ENCODE peak calls at places on chromosomes 12 and 14, in nine cellular contexts. One of them, this sample, is unnamed.

GRCh38 chr14:70955543-70956480 is 48.6 kb downstream of the PCNX1 start:
- DNase-seq in Peyer's patch: no peak
- DNase-seq in A549: peak; percentile 23
- DNase-seq in T-helper 1 cell: peak; percentile 39
- DNase-seq in activated CD4-positive, alpha-beta T cell treated with anti-CD3 and anti-CD28 coated beads, Interleukin-2, amount 10 ng/mL, durations not matched to agents 7 days and 5 days: peak; percentile 58
- DNase-seq in stimulated activated CD8-positive, alpha-beta memory T cell treated with anti-CD3 and anti-CD28 coated beads, Interleukin-7, amount 100 ng/mL, for 4 hours: peak; percentile 21
- DNase-seq in T-helper 2 cell: peak; percentile 32
- DNase-seq in activated T-helper 1 cell treated with anti-CD3 and anti-CD28 coated beads, Interleukin-12 subunit alpha, Interleukin-12 subunit beta, Interleukin-2, Interleukin-4 antibody, amounts not matched to agents 30 ng/mL and 10 ng/mL and 1 ng/mL, durations not matched to agents 14 hours and 24 hours and 36 hours: peak; percentile 19
- DNase-seq in HuH-7.5: no peak
- DNase-seq in this sample: peak; percentile 10

GRCh38 chr12:3490848-3491382 is at the start of gene PRMT8:
- DNase-seq in Peyer's patch: no peak
- DNase-seq in A549: no peak
- DNase-seq in T-helper 1 cell: no peak
- DNase-seq in activated CD4-positive, alpha-beta T cell treated with anti-CD3 and anti-CD28 coated beads, Interleukin-2, amount 10 ng/mL, durations not matched to agents 7 days and 5 days: no peak
- DNase-seq in stimulated activated CD8-positive, alpha-beta memory T cell treated with anti-CD3 and anti-CD28 coated beads, Interleukin-7, amount 100 ng/mL, for 4 hours: no peak
- DNase-seq in T-helper 2 cell: no peak
- DNase-seq in activated T-helper 1 cell treated with anti-CD3 and anti-CD28 coated beads, Interleukin-12 subunit alpha, Interleukin-12 subunit beta, Interleukin-2, Interleukin-4 antibody, amounts not matched to agents 30 ng/mL and 10 ng/mL and 1 ng/mL, durations not matched to agents 14 hours and 24 hours and 36 hours: no peak
- DNase-seq in HuH-7.5: no peak
- DNase-seq in this sample: no peak

GRCh38 chr12:130461868-130462557 is 124.3 kb downstream of the PIWIL1 start:
- DNase-seq in Peyer's patch: no peak
- DNase-seq in A549: no peak
- DNase-seq in T-helper 1 cell: no peak
- DNase-seq in activated CD4-positive, alpha-beta T cell treated with anti-CD3 and anti-CD28 coated beads, Interleukin-2, amount 10 ng/mL, durations not matched to agents 7 days and 5 days: no peak
- DNase-seq in stimulated activated CD8-positive, alpha-beta memory T cell treated with anti-CD3 and anti-CD28 coated beads, Interleukin-7, amount 100 ng/mL, for 4 hours: no peak
- DNase-seq in T-helper 2 cell: no peak
- DNase-seq in activated T-helper 1 cell treated with anti-CD3 and anti-CD28 coated beads, Interleukin-12 subunit alpha, Interleukin-12 subunit beta, Interleukin-2, Interleukin-4 antibody, amounts not matched to agents 30 ng/mL and 10 ng/mL and 1 ng/mL, durations not matched to agents 14 hours and 24 hours and 36 hours: no peak
- DNase-seq in HuH-7.5: no peak
- DNase-seq in this sample: no peak

GRCh38 chr12:95208678-95209077 is 8.6 kb downstream of the FGD6 start:
- DNase-seq in Peyer's patch: no peak
- DNase-seq in A549: no peak
- DNase-seq in T-helper 1 cell: no peak
- DNase-seq in activated CD4-positive, alpha-beta T cell treated with anti-CD3 and anti-CD28 coated beads, Interleukin-2, amount 10 ng/mL, durations not matched to agents 7 days and 5 days: no peak
- DNase-seq in stimulated activated CD8-positive, alpha-beta memory T cell treated with anti-CD3 and anti-CD28 coated beads, Interleukin-7, amount 100 ng/mL, for 4 hours: no peak
- DNase-seq in T-helper 2 cell: no peak
- DNase-seq in activated T-helper 1 cell treated with anti-CD3 and anti-CD28 coated beads, Interleukin-12 subunit alpha, Interleukin-12 subunit beta, Interleukin-2, Interleukin-4 antibody, amounts not matched to agents 30 ng/mL and 10 ng/mL and 1 ng/mL, durations not matched to agents 14 hours and 24 hours and 36 hours: no peak
- DNase-seq in HuH-7.5: no peak
- DNase-seq in this sample: no peak

GRCh38 chr12:6866163-6866919 is 990 bp upstream of the TPI1 start:
- DNase-seq in Peyer's patch: no peak
- DNase-seq in A549: no peak
- DNase-seq in T-helper 1 cell: no peak
- DNase-seq in activated CD4-positive, alpha-beta T cell treated with anti-CD3 and anti-CD28 coated beads, Interleukin-2, amount 10 ng/mL, durations not matched to agents 7 days and 5 days: no peak
- DNase-seq in stimulated activated CD8-positive, alpha-beta memory T cell treated with anti-CD3 and anti-CD28 coated beads, Interleukin-7, amount 100 ng/mL, for 4 hours: no peak
- DNase-seq in T-helper 2 cell: no peak
- DNase-seq in activated T-helper 1 cell treated with anti-CD3 and anti-CD28 coated beads, Interleukin-12 subunit alpha, Interleukin-12 subunit beta, Interleukin-2, Interleukin-4 antibody, amounts not matched to agents 30 ng/mL and 10 ng/mL and 1 ng/mL, durations not matched to agents 14 hours and 24 hours and 36 hours: no peak
- DNase-seq in HuH-7.5: peak; percentile 16
- DNase-seq in this sample: no peak

GRCh38 chr12:46517579-46517962 is 145.0 kb upstream of the SLC38A2 start:
- DNase-seq in Peyer's patch: no peak
- DNase-seq in A549: no peak
- DNase-seq in T-helper 1 cell: no peak
- DNase-seq in activated CD4-positive, alpha-beta T cell treated with anti-CD3 and anti-CD28 coated beads, Interleukin-2, amount 10 ng/mL, durations not matched to agents 7 days and 5 days: no peak
- DNase-seq in stimulated activated CD8-positive, alpha-beta memory T cell treated with anti-CD3 and anti-CD28 coated beads, Interleukin-7, amount 100 ng/mL, for 4 hours: no peak
- DNase-seq in T-helper 2 cell: no peak
- DNase-seq in activated T-helper 1 cell treated with anti-CD3 and anti-CD28 coated beads, Interleukin-12 subunit alpha, Interleukin-12 subunit beta, Interleukin-2, Interleukin-4 antibody, amounts not matched to agents 30 ng/mL and 10 ng/mL and 1 ng/mL, durations not matched to agents 14 hours and 24 hours and 36 hours: no peak
- DNase-seq in HuH-7.5: no peak
- DNase-seq in this sample: no peak

GRCh38 chr12:57473886-57474285 is 5.8 kb downstream of the ARHGAP9 start:
- DNase-seq in Peyer's patch: no peak
- DNase-seq in A549: no peak
- DNase-seq in T-helper 1 cell: no peak
- DNase-seq in activated CD4-positive, alpha-beta T cell treated with anti-CD3 and anti-CD28 coated beads, Interleukin-2, amount 10 ng/mL, durations not matched to agents 7 days and 5 days: no peak
- DNase-seq in stimulated activated CD8-positive, alpha-beta memory T cell treated with anti-CD3 and anti-CD28 coated beads, Interleukin-7, amount 100 ng/mL, for 4 hours: no peak
- DNase-seq in T-helper 2 cell: no peak
- DNase-seq in activated T-helper 1 cell treated with anti-CD3 and anti-CD28 coated beads, Interleukin-12 subunit alpha, Interleukin-12 subunit beta, Interleukin-2, Interleukin-4 antibody, amounts not matched to agents 30 ng/mL and 10 ng/mL and 1 ng/mL, durations not matched to agents 14 hours and 24 hours and 36 hours: no peak
- DNase-seq in HuH-7.5: no peak
- DNase-seq in this sample: no peak

GRCh38 chr12:127588224-127588623 is 678.7 kb upstream of the TMEM132C start:
- DNase-seq in Peyer's patch: no peak
- DNase-seq in A549: no peak
- DNase-seq in T-helper 1 cell: no peak
- DNase-seq in activated CD4-positive, alpha-beta T cell treated with anti-CD3 and anti-CD28 coated beads, Interleukin-2, amount 10 ng/mL, durations not matched to agents 7 days and 5 days: no peak
- DNase-seq in stimulated activated CD8-positive, alpha-beta memory T cell treated with anti-CD3 and anti-CD28 coated beads, Interleukin-7, amount 100 ng/mL, for 4 hours: no peak
- DNase-seq in T-helper 2 cell: no peak
- DNase-seq in activated T-helper 1 cell treated with anti-CD3 and anti-CD28 coated beads, Interleukin-12 subunit alpha, Interleukin-12 subunit beta, Interleukin-2, Interleukin-4 antibody, amounts not matched to agents 30 ng/mL and 10 ng/mL and 1 ng/mL, durations not matched to agents 14 hours and 24 hours and 36 hours: no peak
- DNase-seq in HuH-7.5: no peak
- DNase-seq in this sample: no peak

GRCh38 chr12:5478081-5478706 is 46.3 kb downstream of the NTF3 start:
- DNase-seq in Peyer's patch: no peak
- DNase-seq in A549: no peak
- DNase-seq in T-helper 1 cell: no peak
- DNase-seq in activated CD4-positive, alpha-beta T cell treated with anti-CD3 and anti-CD28 coated beads, Interleukin-2, amount 10 ng/mL, durations not matched to agents 7 days and 5 days: no peak
- DNase-seq in stimulated activated CD8-positive, alpha-beta memory T cell treated with anti-CD3 and anti-CD28 coated beads, Interleukin-7, amount 100 ng/mL, for 4 hours: no peak
- DNase-seq in T-helper 2 cell: no peak
- DNase-seq in activated T-helper 1 cell treated with anti-CD3 and anti-CD28 coated beads, Interleukin-12 subunit alpha, Interleukin-12 subunit beta, Interleukin-2, Interleukin-4 antibody, amounts not matched to agents 30 ng/mL and 10 ng/mL and 1 ng/mL, durations not matched to agents 14 hours and 24 hours and 36 hours: no peak
- DNase-seq in HuH-7.5: no peak
- DNase-seq in this sample: no peak

GRCh38 chr12:102095677-102096263 is 24.1 kb downstream of the NUP37 start:
- DNase-seq in Peyer's patch: no peak
- DNase-seq in A549: peak; percentile 31
- DNase-seq in T-helper 1 cell: peak; percentile 10
- DNase-seq in activated CD4-positive, alpha-beta T cell treated with anti-CD3 and anti-CD28 coated beads, Interleukin-2, amount 10 ng/mL, durations not matched to agents 7 days and 5 days: peak; percentile 9
- DNase-seq in stimulated activated CD8-positive, alpha-beta memory T cell treated with anti-CD3 and anti-CD28 coated beads, Interleukin-7, amount 100 ng/mL, for 4 hours: no peak
- DNase-seq in T-helper 2 cell: no peak
- DNase-seq in activated T-helper 1 cell treated with anti-CD3 and anti-CD28 coated beads, Interleukin-12 subunit alpha, Interleukin-12 subunit beta, Interleukin-2, Interleukin-4 antibody, amounts not matched to agents 30 ng/mL and 10 ng/mL and 1 ng/mL, durations not matched to agents 14 hours and 24 hours and 36 hours: no peak
- DNase-seq in HuH-7.5: peak; percentile 8
- DNase-seq in this sample: peak; percentile 44

GRCh38 chr12:4858385-4858784 is 51.3 kb upstream of the KCNA1 start:
- DNase-seq in Peyer's patch: no peak
- DNase-seq in A549: no peak
- DNase-seq in T-helper 1 cell: no peak
- DNase-seq in activated CD4-positive, alpha-beta T cell treated with anti-CD3 and anti-CD28 coated beads, Interleukin-2, amount 10 ng/mL, durations not matched to agents 7 days and 5 days: no peak
- DNase-seq in stimulated activated CD8-positive, alpha-beta memory T cell treated with anti-CD3 and anti-CD28 coated beads, Interleukin-7, amount 100 ng/mL, for 4 hours: no peak
- DNase-seq in T-helper 2 cell: no peak
- DNase-seq in activated T-helper 1 cell treated with anti-CD3 and anti-CD28 coated beads, Interleukin-12 subunit alpha, Interleukin-12 subunit beta, Interleukin-2, Interleukin-4 antibody, amounts not matched to agents 30 ng/mL and 10 ng/mL and 1 ng/mL, durations not matched to agents 14 hours and 24 hours and 36 hours: no peak
- DNase-seq in HuH-7.5: peak; percentile 29
- DNase-seq in this sample: no peak

GRCh38 chr12:19707948-19708409 is 268.7 kb downstream of the AEBP2 start:
- DNase-seq in Peyer's patch: no peak
- DNase-seq in A549: peak; percentile 39
- DNase-seq in T-helper 1 cell: no peak
- DNase-seq in activated CD4-positive, alpha-beta T cell treated with anti-CD3 and anti-CD28 coated beads, Interleukin-2, amount 10 ng/mL, durations not matched to agents 7 days and 5 days: no peak
- DNase-seq in stimulated activated CD8-positive, alpha-beta memory T cell treated with anti-CD3 and anti-CD28 coated beads, Interleukin-7, amount 100 ng/mL, for 4 hours: no peak
- DNase-seq in T-helper 2 cell: no peak
- DNase-seq in activated T-helper 1 cell treated with anti-CD3 and anti-CD28 coated beads, Interleukin-12 subunit alpha, Interleukin-12 subunit beta, Interleukin-2, Interleukin-4 antibody, amounts not matched to agents 30 ng/mL and 10 ng/mL and 1 ng/mL, durations not matched to agents 14 hours and 24 hours and 36 hours: no peak
- DNase-seq in HuH-7.5: no peak
- DNase-seq in this sample: no peak

GRCh38 chr12:42326466-42327226 is 679 bp downstream of the PPHLN1 start:
- DNase-seq in Peyer's patch: no peak
- DNase-seq in A549: peak; percentile 14
- DNase-seq in T-helper 1 cell: peak; percentile 20
- DNase-seq in activated CD4-positive, alpha-beta T cell treated with anti-CD3 and anti-CD28 coated beads, Interleukin-2, amount 10 ng/mL, durations not matched to agents 7 days and 5 days: peak; percentile 9
- DNase-seq in stimulated activated CD8-positive, alpha-beta memory T cell treated with anti-CD3 and anti-CD28 coated beads, Interleukin-7, amount 100 ng/mL, for 4 hours: no peak
- DNase-seq in T-helper 2 cell: no peak
- DNase-seq in activated T-helper 1 cell treated with anti-CD3 and anti-CD28 coated beads, Interleukin-12 subunit alpha, Interleukin-12 subunit beta, Interleukin-2, Interleukin-4 antibody, amounts not matched to agents 30 ng/mL and 10 ng/mL and 1 ng/mL, durations not matched to agents 14 hours and 24 hours and 36 hours: no peak
- DNase-seq in HuH-7.5: no peak
- DNase-seq in this sample: peak; percentile 22

GRCh38 chr12:104457746-104458644 is 1.2 kb downstream of the CHST11 start:
- DNase-seq in Peyer's patch: peak; percentile 74
- DNase-seq in A549: peak; percentile 27
- DNase-seq in T-helper 1 cell: peak; percentile 55
- DNase-seq in activated CD4-positive, alpha-beta T cell treated with anti-CD3 and anti-CD28 coated beads, Interleukin-2, amount 10 ng/mL, durations not matched to agents 7 days and 5 days: peak; percentile 64
- DNase-seq in stimulated activated CD8-positive, alpha-beta memory T cell treated with anti-CD3 and anti-CD28 coated beads, Interleukin-7, amount 100 ng/mL, for 4 hours: no peak
- DNase-seq in T-helper 2 cell: peak; percentile 59
- DNase-seq in activated T-helper 1 cell treated with anti-CD3 and anti-CD28 coated beads, Interleukin-12 subunit alpha, Interleukin-12 subunit beta, Interleukin-2, Interleukin-4 antibody, amounts not matched to agents 30 ng/mL and 10 ng/mL and 1 ng/mL, durations not matched to agents 14 hours and 24 hours and 36 hours: peak; percentile 44
- DNase-seq in HuH-7.5: peak; percentile 42
- DNase-seq in this sample: no peak

GRCh38 chr12:28795306-28795705 is 353.8 kb upstream of the FAR2 start:
- DNase-seq in Peyer's patch: no peak
- DNase-seq in A549: peak; percentile 55
- DNase-seq in T-helper 1 cell: no peak
- DNase-seq in activated CD4-positive, alpha-beta T cell treated with anti-CD3 and anti-CD28 coated beads, Interleukin-2, amount 10 ng/mL, durations not matched to agents 7 days and 5 days: no peak
- DNase-seq in stimulated activated CD8-positive, alpha-beta memory T cell treated with anti-CD3 and anti-CD28 coated beads, Interleukin-7, amount 100 ng/mL, for 4 hours: no peak
- DNase-seq in T-helper 2 cell: no peak
- DNase-seq in activated T-helper 1 cell treated with anti-CD3 and anti-CD28 coated beads, Interleukin-12 subunit alpha, Interleukin-12 subunit beta, Interleukin-2, Interleukin-4 antibody, amounts not matched to agents 30 ng/mL and 10 ng/mL and 1 ng/mL, durations not matched to agents 14 hours and 24 hours and 36 hours: no peak
- DNase-seq in HuH-7.5: no peak
- DNase-seq in this sample: no peak

This sample was measured in AML-193.